ENCODE peak calls at places on chromosomes 6 and 20, in ten cellular contexts. V is choroid plexus epithelial cell, B is stomach, Z is heart left ventricle, T is IMR-90, Q is psoas muscle, A is adrenal gland, F is A549, L is transverse colon, U is lower lobe of right lung. P is an unnamed sample.

GRCh38 chr6:129893513-129894098 is 32.5 kb upstream of the TMEM244 start:
- DNase-seq in V (peak), B (no peak), Z (no peak), T (peak), Q (no peak), A (no peak), F (peak), L (no peak), U (no peak), P (no peak)

GRCh38 chr6:113299526-113299925 is 557.6 kb upstream of the MARCKS start:
- DNase-seq in V (peak), B (no peak), Z (no peak), T (peak), Q (no peak), A (no peak), F (no peak), L (no peak), U (no peak), P (no peak)

GRCh38 chr6:136095961-136096360 is 154.2 kb downstream of the MTFR2 start:
- DNase-seq in V (peak), B (no peak), Z (peak), T (no peak), Q (peak), A (no peak), F (no peak), L (no peak), U (no peak), P (no peak)

GRCh38 chr6:22029169-22029568 is 267.7 kb downstream of the PRL start:
- DNase-seq in V (peak), B (no peak), Z (no peak), T (peak), Q (no peak), A (no peak), F (no peak), L (no peak), U (no peak), P (peak)

GRCh38 chr6:139595183-139595582 is 220.7 kb upstream of the CITED2 start:
- DNase-seq in V (peak), B (no peak), Z (no peak), T (peak), Q (no peak), A (no peak), F (no peak), L (no peak), U (no peak), P (no peak)

GRCh38 chr6:116648161-116648560 is 20.4 kb downstream of the ZUP1 start:
- DNase-seq in V (peak), B (no peak), Z (no peak), T (peak), Q (no peak), A (no peak), F (no peak), L (no peak), U (no peak), P (peak)

GRCh38 chr6:217048-217659 is 75.1 kb upstream of the DUSP22 start:
- DNase-seq in V (peak), B (peak), Z (no peak), T (no peak), Q (no peak), A (no peak), F (peak), L (peak), U (no peak), P (no peak)

GRCh38 chr6:132411296-132411695 is 10.0 kb upstream of the MOXD1 start:
- DNase-seq in V (no peak), B (no peak), Z (no peak), T (no peak), Q (no peak), A (no peak), F (no peak), L (no peak), U (no peak), P (no peak)

GRCh38 chr20:760751-761417 is 7.4 kb downstream of the SLC52A3 start:
- DNase-seq in V (peak), B (no peak), Z (no peak), T (no peak), Q (no peak), A (no peak), F (peak), L (no peak), U (peak), P (no peak)

GRCh38 chr20:1720845-1721475 is 63.4 kb upstream of the SIRPG start:
- DNase-seq in V (no peak), B (no peak), Z (no peak), T (no peak), Q (no peak), A (no peak), F (no peak), L (no peak), U (no peak), P (no peak)

DNA sequence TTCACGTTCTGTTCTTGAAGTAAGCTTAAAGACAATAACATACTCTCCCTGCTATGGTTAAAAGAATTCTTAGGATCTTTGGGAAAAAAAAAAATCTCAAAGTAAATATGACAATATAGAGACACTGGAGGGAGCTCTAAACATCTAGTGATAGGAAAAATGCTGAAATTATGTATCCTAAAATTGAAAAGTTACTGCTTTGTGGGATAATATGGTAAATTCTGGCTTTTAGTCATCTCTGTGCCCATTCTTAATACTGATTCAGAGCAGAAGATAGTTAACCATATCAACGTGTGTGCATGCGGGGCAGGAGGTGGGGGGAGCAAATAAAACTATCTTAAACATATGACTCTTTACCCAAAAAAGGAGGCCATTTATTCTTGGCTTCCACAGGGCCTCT is 165.4 kb downstream of the GMPR start:
- DNase-seq in V (peak), B (no peak), Z (no peak), T (peak), Q (no peak), A (no peak), F (no peak), L (no peak), U (no peak), P (no peak)
- TF ChIP-seq CTCF in V (no peak), B (no peak), Z (no peak), T (peak), Q (peak), A (no peak), F (peak), L (no peak), U (no peak), P (no peak)

GRCh38 chr20:47080365-47080764 is 185.7 kb downstream of the EYA2 start:
- DNase-seq in V (no peak), B (no peak), Z (no peak), T (no peak), Q (no peak), A (no peak), F (no peak), L (no peak), U (no peak), P (no peak)
- H3K4me3 ChIP-seq in V (no peak), B (peak), Z (no peak), T (no peak), Q (no peak), A (no peak), F (no peak), L (no peak), U (no peak), P (no peak)

DNA sequence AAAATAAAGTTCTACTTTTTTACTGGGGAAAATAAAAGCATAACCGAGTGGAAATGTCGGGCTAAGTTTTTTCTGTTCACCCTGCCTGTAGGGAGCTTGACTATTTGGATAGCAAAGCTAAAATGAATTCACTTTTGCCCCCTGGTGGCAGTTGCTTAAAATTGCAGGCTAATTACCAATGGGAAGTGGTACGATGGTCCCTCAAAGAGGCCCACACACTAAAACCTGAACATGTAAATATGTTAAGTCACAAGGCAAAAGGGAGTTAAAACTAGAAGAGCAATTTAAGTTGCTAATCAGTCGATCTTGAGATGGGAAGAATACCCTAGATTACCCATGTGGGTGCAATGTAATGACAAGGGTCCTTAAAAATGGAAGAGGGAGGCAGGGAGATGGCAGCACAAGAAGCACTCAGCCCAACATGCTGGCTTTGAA is 916 bp upstream of the SUN5 start:
- DNase-seq in V (peak), B (no peak), Z (no peak), T (peak), Q (no peak), A (no peak), F (peak), L (no peak), U (no peak), P (no peak)
- TF ChIP-seq CTCF in V (peak), B (peak), Z (no peak), T (peak), Q (peak), A (no peak), F (peak), L (peak), U (peak), P (no peak)

DNA sequence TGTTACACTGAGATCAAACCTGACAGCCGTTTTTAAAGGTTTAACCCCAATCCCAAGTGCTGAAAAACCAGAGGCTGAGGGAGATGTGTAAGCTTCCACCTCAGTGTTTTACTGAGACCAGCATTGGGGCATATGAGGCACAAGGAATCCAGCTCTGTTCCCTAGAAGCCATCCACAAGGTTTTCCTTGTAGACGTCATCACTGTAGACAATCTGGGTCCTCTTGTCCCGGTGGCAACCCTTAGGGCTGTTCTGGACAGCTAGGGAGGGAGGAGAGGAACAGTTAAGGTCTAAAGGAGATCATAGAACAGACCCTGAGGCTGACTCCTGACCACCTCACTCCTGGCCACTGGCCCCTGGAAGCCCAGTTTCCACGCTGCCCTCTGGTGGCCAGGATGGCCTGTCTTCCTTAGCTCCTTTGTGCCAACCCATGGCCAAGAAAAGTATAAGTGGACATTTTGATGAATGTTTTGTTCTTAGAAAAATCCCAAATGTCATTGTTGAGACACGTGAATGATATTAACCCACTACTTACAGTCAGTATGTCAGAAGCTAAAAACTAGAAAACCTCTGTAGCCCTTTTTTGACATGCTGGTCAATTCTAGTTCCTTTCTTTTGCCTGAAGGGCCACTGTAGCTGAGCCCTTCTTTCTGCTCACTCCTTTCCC is 6.4 kb downstream of the CFB start:
- DNase-seq in V (peak), B (peak), Z (peak), T (peak), Q (peak), A (peak), F (peak), L (peak), U (peak), P (no peak)
- H3K4me3 ChIP-seq in V (no peak), B (no peak), Z (no peak), T (no peak), Q (no peak), A (no peak), F (no peak), L (no peak), U (no peak), P (no peak)

GRCh38 chr20:47668313-47669156 is 116.7 kb downstream of the SULF2 start:
- DNase-seq in V (no peak), B (no peak), Z (no peak), T (no peak), Q (no peak), A (no peak), F (no peak), L (no peak), U (no peak), P (no peak)
- TF ChIP-seq CTCF in V (no peak), B (no peak), Z (no peak), T (no peak), Q (no peak), A (no peak), F (no peak), L (no peak), U (no peak), P (no peak)

GRCh38 chr6:10425973-10426780 is 11.3 kb upstream of the TFAP2A start:
- DNase-seq in V (peak), B (peak), Z (peak), T (no peak), Q (peak), A (no peak), F (no peak), L (peak), U (peak), P (no peak)
- H3K4me3 ChIP-seq in V (peak), B (peak), Z (peak), T (peak), Q (peak), A (no peak), F (peak), L (peak), U (peak), P (peak)